ENCODE peak calls at places on chromosomes 3 and 15, in six cellular contexts. G is HCT116, N is transverse colon, X is adrenal gland, W is heart left ventricle, V is IMR-90. P is an unnamed sample. For H3K4me1, the result is how much of the 10 kb centered on the place peaks cover.

GRCh38 chr15:66798426-66799061 is 96.5 kb downstream of the SMAD6 start:
- DNase-seq in G (no peak), N (no peak), X (no peak), W (no peak), V (peak), P (no peak)

GRCh38 chr15:42394131-42394530 is 34.8 kb downstream of the CAPN3 start:
- DNase-seq in G (no peak), N (no peak), X (no peak), W (no peak), V (no peak), P (no peak)

GRCh38 chr3:13109516-13109915 is 36.3 kb upstream of the IQSEC1 start:
- DNase-seq in G (no peak), N (no peak), X (no peak), W (no peak), V (no peak), P (no peak)

GRCh38 chr3:159765025-159765859 is 223.4 kb upstream of the IL12A start:
- DNase-seq in G (peak), N (peak), X (peak), W (peak), V (peak), P (peak)

GRCh38 chr3:152235709-152236298 is 32.9 kb upstream of the MBNL1 start:
- DNase-seq in G (peak), N (no peak), X (no peak), W (no peak), V (peak), P (no peak)

GRCh38 chr15:48945386-48945785 is 18.3 kb downstream of the SHC4 start:
- DNase-seq in G (no peak), N (no peak), X (no peak), W (no peak), V (no peak), P (no peak)

GRCh38 chr15:100713163-100713867 is 110.9 kb downstream of the ASB7 start:
- DNase-seq in G (peak), N (peak), X (no peak), W (no peak), V (peak), P (peak)

GRCh38 chr3:27688053-27688452 is 34.1 kb downstream of the EOMES start:
- DNase-seq in G (no peak), N (no peak), X (no peak), W (no peak), V (no peak), P (no peak)

GRCh38 chr15:41559489-41560177 is 621 bp downstream of the TYRO3 start:
- DNase-seq in G (no peak), N (no peak), X (no peak), W (no peak), V (no peak), P (peak)

GRCh38 chr3:36843065-36844051 is 79.0 kb upstream of the DCLK3 start:
- DNase-seq in G (peak), N (no peak), X (peak), W (no peak), V (peak), P (no peak)

GRCh38 chr15:101091080-101092017 is 160.5 kb downstream of the CHSY1 start:
- DNase-seq in G (no peak), N (no peak), X (peak), W (peak), V (peak), P (no peak)

GRCh38 chr3:138441742-138442141 is 7.3 kb downstream of the ESYT3 start:
- DNase-seq in G (no peak), N (no peak), X (no peak), W (no peak), V (peak), P (no peak)

GRCh38 chr3:51568978-51569377 is 30.5 kb downstream of the RAD54L2 start:
- DNase-seq in G (no peak), N (no peak), X (no peak), W (no peak), V (peak), P (no peak)

GRCh38 chr3:51568041-51568440 is 29.5 kb downstream of the RAD54L2 start:
- DNase-seq in G (no peak), N (no peak), X (no peak), W (no peak), V (no peak), P (no peak)
- H3K27ac ChIP-seq in G (no peak), N (no peak), X (peak), W (no peak), V (no peak), P (no peak)

DNA sequence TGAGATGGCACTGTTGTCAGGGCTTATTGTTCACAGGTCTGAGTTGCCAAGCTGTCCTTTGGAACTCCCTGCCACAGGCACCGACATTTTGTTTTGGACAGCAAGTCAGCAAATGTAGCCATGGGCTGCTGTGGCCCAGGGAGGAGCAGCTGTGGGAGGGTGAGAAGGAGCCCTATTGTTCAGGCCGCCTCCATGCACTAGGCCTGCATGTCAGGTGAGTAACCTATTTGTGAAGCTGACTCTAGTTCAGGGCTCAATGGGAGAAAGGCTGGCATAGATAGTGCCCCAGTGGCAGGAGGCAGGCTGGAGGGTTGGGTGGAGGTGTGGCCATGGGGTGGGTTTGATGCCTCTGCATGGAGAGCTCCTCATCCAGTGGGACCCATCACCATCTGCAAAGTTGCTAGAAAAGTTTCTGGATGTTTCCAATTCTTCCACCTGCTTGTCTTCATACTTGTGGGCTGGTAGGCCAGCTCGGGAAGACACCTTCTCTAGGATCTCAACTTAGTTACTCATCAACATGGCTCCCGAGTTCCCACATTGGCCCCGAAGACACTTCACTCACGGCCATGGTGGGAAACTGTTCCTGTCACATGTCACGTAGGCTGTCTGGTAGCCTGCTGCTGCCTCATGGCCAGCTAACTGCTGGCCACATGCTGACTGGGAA is 19.5 kb downstream of the AMOTL2 start:
- DNase-seq in G (no peak), N (no peak), X (no peak), W (no peak), V (no peak), P (no peak)
- H3K4me1 ChIP-seq in G (half or more), N (under half), X (under half), W (half or more), V (under half), P (half or more)

GRCh38 chr3:133761605-133762484 is 15.7 kb downstream of the TF start:
- DNase-seq in G (no peak), N (no peak), X (no peak), W (no peak), V (no peak), P (no peak)

GRCh38 chr3:133762539-133762938 is 16.3 kb downstream of the TF start:
- DNase-seq in G (no peak), N (no peak), X (no peak), W (no peak), V (no peak), P (no peak)

GRCh38 chr3:133763797-133764734 is 17.9 kb downstream of the TF start:
- DNase-seq in G (no peak), N (no peak), X (peak), W (peak), V (no peak), P (no peak)

GRCh38 chr3:133767607-133768006 is 21.4 kb downstream of the TF start:
- DNase-seq in G (no peak), N (no peak), X (no peak), W (no peak), V (no peak), P (no peak)

DNA sequence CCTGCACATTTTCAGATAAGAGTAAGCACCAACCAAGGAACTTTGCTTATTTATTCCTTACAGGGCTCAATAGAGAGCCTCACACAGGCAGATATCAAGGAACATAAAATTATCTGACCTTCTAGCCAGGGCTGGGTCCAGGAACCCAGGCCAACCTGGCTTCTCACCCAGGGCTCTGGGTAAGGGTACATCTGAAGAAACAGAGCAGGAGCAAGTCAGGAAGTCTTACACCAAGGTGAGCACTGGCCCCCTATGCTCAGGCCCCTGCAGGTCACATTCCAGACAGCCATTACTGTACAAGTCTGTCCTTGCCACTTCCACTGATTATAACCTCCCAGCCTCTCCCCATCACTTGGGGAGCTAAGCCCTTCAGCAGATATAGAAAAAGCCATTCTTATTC is 19.1 kb downstream of the TF start:
- DNase-seq in G (no peak), N (no peak), X (no peak), W (no peak), V (no peak), P (no peak)
- TF ChIP-seq POLR2A in G (no peak), N (no peak), X (no peak), W (no peak), V (no peak), P (no peak)

GRCh38 chr3:17162116-17162515 is 277.4 kb downstream of the PLCL2 start:
- DNase-seq in G (no peak), N (no peak), X (no peak), W (no peak), V (no peak), P (no peak)
- H3K27ac ChIP-seq in G (no peak), N (no peak), X (no peak), W (no peak), V (no peak), P (no peak)

DNA sequence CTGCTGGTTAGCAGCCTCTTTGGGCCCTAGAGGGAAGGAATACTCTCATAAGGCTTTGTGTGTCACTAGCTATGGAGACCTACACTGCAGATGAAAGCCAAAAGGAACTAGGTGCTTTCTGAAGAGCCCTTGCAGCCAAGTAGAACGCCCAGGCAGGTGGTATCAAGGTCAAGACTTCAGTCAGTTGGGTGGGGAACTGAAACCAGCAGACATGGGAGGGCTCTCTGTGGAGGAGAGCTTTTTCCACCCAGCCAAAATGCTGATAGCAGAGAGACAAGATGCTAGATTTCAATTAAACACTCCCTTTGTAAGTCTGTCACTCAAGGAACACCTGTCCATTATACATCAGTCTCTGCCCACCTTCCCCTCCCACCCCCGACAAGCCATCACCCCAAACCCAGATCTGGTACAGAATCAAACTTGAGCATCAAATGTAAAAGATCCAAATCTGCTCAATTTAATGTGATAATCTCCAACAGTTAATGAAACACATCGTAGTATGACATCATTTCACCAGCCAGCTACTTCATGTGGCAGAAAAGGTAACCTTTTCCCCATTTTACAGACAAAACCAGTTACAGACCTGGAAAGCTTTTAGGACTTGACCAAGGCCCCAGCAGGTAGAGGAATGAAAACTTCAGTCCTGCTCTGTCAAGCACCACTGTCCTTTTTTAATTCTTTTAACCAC is 14.6 kb downstream of the MRPS25 start:
- DNase-seq in G (no peak), N (peak), X (no peak), W (no peak), V (no peak), P (no peak)
- H3K4me1 ChIP-seq in G (under half), N (under half), X (under half), W (under half), V (under half), P (under half)

GRCh38 chr3:116905805-116906204 is 196.2 kb downstream of the TUSC7 start:
- DNase-seq in G (no peak), N (no peak), X (no peak), W (no peak), V (no peak), P (no peak)
- TF ChIP-seq POLR2A in G (no peak), N (no peak), X (no peak), W (no peak), V (no peak), P (no peak)

GRCh38 chr3:101671014-101671413 is 5.9 kb downstream of the ZBTB11 start:
- DNase-seq in G (no peak), N (no peak), X (no peak), W (no peak), V (no peak), P (no peak)
- H3K27ac ChIP-seq in G (no peak), N (no peak), X (no peak), W (no peak), V (no peak), P (no peak)

DNA sequence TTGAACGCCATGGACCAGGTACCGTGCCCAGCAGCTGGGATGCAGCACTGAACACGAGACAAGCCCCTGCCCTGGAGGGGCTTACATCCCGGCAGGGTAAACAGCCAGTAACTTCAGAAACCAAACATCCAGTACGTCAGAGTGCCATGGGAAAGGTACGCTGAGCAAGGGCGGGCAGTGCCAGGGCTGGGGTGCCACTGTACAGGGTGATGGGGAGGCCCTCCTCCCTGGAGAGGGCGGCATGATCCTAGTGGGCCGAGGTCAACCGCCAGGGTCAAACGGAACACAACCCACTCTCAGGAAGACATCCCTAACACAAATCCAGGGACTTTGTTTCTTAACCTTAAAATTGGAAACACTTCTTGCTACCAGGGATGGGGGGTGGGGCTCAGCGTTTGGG is 16.0 kb upstream of the ANPEP start:
- DNase-seq in G (no peak), N (no peak), X (no peak), W (no peak), V (no peak), P (no peak)
- H3K4me1 ChIP-seq in G (under half), N (under half), X (under half), W (under half), V (under half), P (under half)

GRCh38 chr3:48125886-48126622 is 62.2 kb downstream of the CDC25A start:
- DNase-seq in G (no peak), N (no peak), X (no peak), W (no peak), V (no peak), P (no peak)

GRCh38 chr3:48125026-48125704 is 63.1 kb downstream of the CDC25A start:
- DNase-seq in G (no peak), N (no peak), X (peak), W (no peak), V (peak), P (peak)

GRCh38 chr3:48129921-48130320 is 58.3 kb downstream of the CDC25A start:
- DNase-seq in G (no peak), N (no peak), X (no peak), W (no peak), V (peak), P (no peak)

GRCh38 chr3:48128779-48129178 is 59.4 kb downstream of the CDC25A start:
- DNase-seq in G (no peak), N (no peak), X (no peak), W (no peak), V (no peak), P (no peak)

GRCh38 chr3:48130321-48130881 is 57.8 kb downstream of the CDC25A start:
- DNase-seq in G (no peak), N (peak), X (peak), W (peak), V (peak), P (peak)
- TF ChIP-seq POLR2A in G (no peak), N (no peak), X (no peak), W (no peak), V (no peak), P (no peak)

GRCh38 chr3:69921651-69922050 is 77.9 kb upstream of the SAMMSON start:
- DNase-seq in G (no peak), N (no peak), X (no peak), W (no peak), V (no peak), P (no peak)
- H3K27ac ChIP-seq in G (no peak), N (no peak), X (no peak), W (no peak), V (no peak), P (no peak)

P was measured in body of pancreas.